ENCODE peak calls at places on chromosomes 4 and X, in ten cellular contexts. S, A, T, F, E, J, X, I, N and H are unnamed samples.

GRCh38 chr4:123438031-123438430 is 41.4 kb downstream of the SPRY1 start:
- DNase-seq in X (no peak), S (no peak), J (no peak), I (no peak), A (no peak), E (no peak), T (no peak), F (no peak), N (no peak), H (no peak)

GRCh38 chrX:103699243-103699642 is 11.5 kb upstream of the TMEM31 start:
- DNase-seq in T (no peak), J (no peak), E (no peak), N (no peak), X (no peak), S (no peak), F (no peak), A (no peak), I (no peak), H (no peak)

GRCh38 chr4:76485450-76485849 is 50.4 kb downstream of the SHROOM3 start:
- DNase-seq in J (no peak), S (no peak), A (no peak), I (no peak), F (no peak), X (no peak), T (no peak), N (no peak), E (no peak), H (no peak)

GRCh38 chrX:22314692-22315091 is 42.0 kb downstream of the CBLL2 start:
- DNase-seq in T (no peak), A (no peak), J (no peak), I (peak; percentile 44), N (no peak), X (no peak), E (no peak), S (peak; percentile 47), F (no peak), H (no peak)

GRCh38 chr4:169312690-169313422 is 42.1 kb upstream of the SH3RF1 start:
- DNase-seq in S (no peak), T (no peak), X (no peak), F (no peak), J (no peak), E (no peak), N (no peak), A (no peak), I (no peak), H (no peak)

GRCh38 chr4:154036856-154037255 is 248.0 kb upstream of the SFRP2 start:
- DNase-seq in A (no peak), F (no peak), X (no peak), T (no peak), N (no peak), S (no peak), I (no peak), J (no peak), E (no peak), H (no peak)

GRCh38 chr4:186500721-186501304 is 54.6 kb downstream of the MTNR1A start:
- DNase-seq in F (no peak), A (no peak), X (no peak), S (no peak), T (no peak), N (no peak), J (no peak), E (no peak), I (peak; percentile 31), H (no peak)

GRCh38 chrX:140712413-140713173 is 3.0 kb downstream of the LINC00632 start:
- DNase-seq in N (peak; percentile 62), I (peak; percentile 41), S (peak; percentile 9), X (peak; percentile 12), T (no peak), F (no peak), J (peak; percentile 61), E (peak; percentile 46), A (no peak), H (no peak)

GRCh38 chr4:20418865-20419451 is 167.3 kb downstream of the SLIT2 start:
- DNase-seq in T (no peak), X (no peak), N (no peak), I (peak; percentile 73), E (no peak), S (peak; percentile 78), J (no peak), A (peak; percentile 46), F (no peak), H (no peak)